ENCODE peak calls at places on chromosomes 1 and 21, in five cellular contexts. K, F, B, G and S are unnamed samples.

GRCh38 chr1:162077900-162078299 is 8.4 kb downstream of the NOS1AP start:
- DNase-seq in F (no peak), K (no peak), G (no peak), B (no peak), S (no peak)

GRCh38 chr1:215146252-215146975 is 63.9 kb downstream of the KCNK2 start:
- DNase-seq in K (no peak), F (peak), B (no peak), G (no peak), S (no peak)

GRCh38 chr1:35559317-35559944 is 1.8 kb downstream of the NCDN start:
- DNase-seq in B (no peak), G (no peak), K (no peak), F (no peak), S (no peak)

GRCh38 chr1:83846138-83846537 is 152.8 kb downstream of the TTLL7 start:
- DNase-seq in G (no peak), B (no peak), K (no peak), F (no peak), S (no peak)

GRCh38 chr1:11929849-11930248 is 3.6 kb upstream of the KIAA2013 start:
- DNase-seq in B (no peak), F (peak), K (peak), G (no peak), S (no peak)

GRCh38 chr1:3409737-3410434 is 44.6 kb upstream of the ARHGEF16 start:
- DNase-seq in K (no peak), G (no peak), F (peak), B (peak), S (peak)

GRCh38 chr1:152112101-152112884 is 3.0 kb downstream of the TCHH start:
- DNase-seq in G (no peak), F (no peak), K (no peak), B (no peak), S (peak)

GRCh38 chr21:45578811-45579381 is 36.7 kb upstream of the SLC19A1 start:
- DNase-seq in B (no peak), F (no peak), K (no peak), G (no peak), S (no peak)

GRCh38 chr21:45514311-45515021 is 27.8 kb downstream of the SLC19A1 start:
- DNase-seq in G (no peak), K (no peak), F (no peak), B (no peak), S (no peak)

GRCh38 chr1:1554926-1555915 is 14.8 kb upstream of the TMEM240 start:
- DNase-seq in B (no peak), G (no peak), F (no peak), K (no peak), S (no peak)

GRCh38 chr1:36858981-36859380 is 175.3 kb downstream of the GRIK3 start:
- DNase-seq in K (no peak), F (no peak), B (no peak), G (no peak), S (no peak)

GRCh38 chr1:187870567-187870966 is 1041.8 kb downstream of the PLA2G4A start:
- DNase-seq in G (no peak), K (no peak), B (no peak), F (no peak), S (no peak)

GRCh38 chr21:14581902-14582457 is 35.9 kb upstream of the SAMSN1 start:
- DNase-seq in K (no peak), B (no peak), G (peak), F (no peak), S (no peak)

GRCh38 chr1:168774241-168774640 is 45.2 kb upstream of the DPT start:
- DNase-seq in G (no peak), B (no peak), K (no peak), F (no peak), S (no peak)

GRCh38 chr1:204453141-204453772 is 41.3 kb downstream of the PIK3C2B start:
- DNase-seq in F (peak), B (no peak), G (peak), K (peak), S (no peak)

GRCh38 chr1:34842952-34843371 is 16.6 kb downstream of the SMIM12 start:
- DNase-seq in K (no peak), F (no peak), B (no peak), G (no peak), S (no peak)

GRCh38 chr1:3347257-3348020 is 107.0 kb upstream of the ARHGEF16 start:
- DNase-seq in F (no peak), B (no peak), G (no peak), K (no peak), S (no peak)

GRCh38 chr21:43362306-43362927 is 64.5 kb downstream of the SIK1 start:
- DNase-seq in B (no peak), K (peak), G (peak), F (no peak), S (no peak)

GRCh38 chr1:53069663-53070327 is 7.8 kb downstream of the PODN start:
- DNase-seq in B (no peak), K (no peak), G (no peak), F (no peak), S (no peak)

GRCh38 chr1:2981981-2982614 is 39.2 kb upstream of the ACTRT2 start:
- DNase-seq in F (no peak), B (no peak), G (no peak), K (no peak), S (no peak)

GRCh38 chr1:115874929-115875328 is 34.0 kb upstream of the NHLH2 start:
- DNase-seq in F (no peak), K (no peak), B (no peak), G (no peak), S (no peak)

GRCh38 chr1:109993885-109994284 is 9.3 kb downstream of the AHCYL1 start:
- DNase-seq in K (no peak), F (no peak), G (no peak), B (no peak), S (peak)

GRCh38 chr1:212773011-212773410 is 18.6 kb downstream of the NSL1 start:
- DNase-seq in B (no peak), G (no peak), K (no peak), F (no peak), S (no peak)

GRCh38 chr1:217211484-217211883 is 419.4 kb downstream of the GPATCH2 start:
- DNase-seq in B (no peak), K (no peak), F (no peak), G (no peak), S (no peak)